ENCODE peak calls at places on chromosome 18, in nine cellular contexts. Q is endothelial cell, O is naive B cell, T is GM04503, W is IMR-90, X is frontal cortex, U is stomach, F is nucleus accumbens, J is LHCN-M2. Z is an unnamed sample.

GRCh38 chr18:52615321-52615720 is 275.3 kb downstream of the DCC start:
- DNase-seq in Q (no peak), O (no peak), T (no peak), W (no peak), X (no peak), U (no peak), F (no peak), J (no peak), Z (no peak)

GRCh38 chr18:12306752-12307151 is 1.3 kb upstream of the TUBB6 start:
- DNase-seq in Q (no peak), O (no peak), T (no peak), W (no peak), X (no peak), U (no peak), F (no peak), J (no peak), Z (no peak)

GRCh38 chr18:75003089-75003488 is 205.8 kb downstream of the PTGR3 start:
- DNase-seq in Q (no peak), O (no peak), T (no peak), W (peak), X (no peak), U (no peak), F (no peak), J (peak), Z (no peak)

GRCh38 chr18:58263055-58263732 is 219.2 kb downstream of the NEDD4L start:
- DNase-seq in Q (no peak), O (no peak), T (no peak), W (peak), X (no peak), U (no peak), F (no peak), J (peak), Z (no peak)

GRCh38 chr18:31301201-31301655 is 16.7 kb upstream of the DSG1 start:
- DNase-seq in Q (no peak), O (no peak), T (no peak), W (peak), X (no peak), U (no peak), F (no peak), J (no peak), Z (no peak)

GRCh38 chr18:24837065-24837464 is 376.6 kb downstream of the HRH4 start:
- DNase-seq in Q (no peak), O (no peak), T (peak), W (peak), X (no peak), U (no peak), F (no peak), J (peak), Z (no peak)

GRCh38 chr18:11676867-11677266 is 12.2 kb upstream of the GNAL start:
- DNase-seq in Q (no peak), O (no peak), T (no peak), W (peak), X (no peak), U (no peak), F (no peak), J (peak), Z (no peak)

GRCh38 chr18:44680271-44681038 is at the start of gene SETBP1:
- DNase-seq in Q (peak), O (peak), T (no peak), W (peak), X (peak), U (peak), F (peak), J (peak), Z (peak)

GRCh38 chr18:50232419-50232818 is 33.9 kb downstream of the CFAP53 start:
- DNase-seq in Q (no peak), O (no peak), T (no peak), W (no peak), X (no peak), U (no peak), F (no peak), J (no peak), Z (no peak)

GRCh38 chr18:55781481-55781957 is 193.5 kb upstream of the TCF4 start:
- DNase-seq in Q (peak), O (no peak), T (no peak), W (peak), X (peak), U (no peak), F (peak), J (peak), Z (peak)

GRCh38 chr18:66048404-66048803 is 297.6 kb downstream of the CDH7 start:
- DNase-seq in Q (no peak), O (no peak), T (no peak), W (no peak), X (no peak), U (no peak), F (no peak), J (peak), Z (no peak)

GRCh38 chr18:69895081-69896047 is 52.3 kb downstream of the CD226 start:
- DNase-seq in Q (no peak), O (no peak), T (no peak), W (no peak), X (no peak), U (no peak), F (no peak), J (no peak), Z (no peak)

GRCh38 chr18:48226401-48226800 is 182.8 kb downstream of the ZBTB7C start:
- DNase-seq in Q (no peak), O (no peak), T (no peak), W (no peak), X (no peak), U (no peak), F (no peak), J (no peak), Z (no peak)

GRCh38 chr18:54973046-54973445 is 13.8 kb upstream of the CCDC68 start:
- DNase-seq in Q (no peak), O (no peak), T (no peak), W (no peak), X (no peak), U (no peak), F (no peak), J (no peak), Z (no peak)

GRCh38 chr18:50083708-50084107 is 111.2 kb downstream of the MYO5B start:
- DNase-seq in Q (no peak), O (no peak), T (no peak), W (no peak), X (no peak), U (no peak), F (no peak), J (no peak), Z (no peak)

GRCh38 chr18:73136134-73136533 is 268.3 kb upstream of the NETO1 start:
- DNase-seq in Q (no peak), O (peak), T (no peak), W (no peak), X (no peak), U (no peak), F (no peak), J (no peak), Z (no peak)

GRCh38 chr18:32911660-32912284 is 138.9 kb upstream of the KLHL14 start:
- DNase-seq in Q (no peak), O (no peak), T (no peak), W (peak), X (no peak), U (no peak), F (no peak), J (peak), Z (no peak)

GRCh38 chr18:44536041-44536440 is 144.6 kb upstream of the SETBP1 start:
- DNase-seq in Q (no peak), O (no peak), T (peak), W (peak), X (no peak), U (no peak), F (no peak), J (peak), Z (no peak)

GRCh38 chr18:80148316-80149199 is 39.5 kb downstream of the ADNP2 start:
- DNase-seq in Q (no peak), O (peak), T (no peak), W (no peak), X (no peak), U (no peak), F (no peak), J (no peak), Z (no peak)

GRCh38 chr18:23529597-23529996 is 26.3 kb downstream of the RMC1 start:
- DNase-seq in Q (no peak), O (no peak), T (no peak), W (peak), X (no peak), U (no peak), F (no peak), J (peak), Z (no peak)

GRCh38 chr18:52486052-52486451 is 146.1 kb downstream of the DCC start:
- DNase-seq in Q (no peak), O (no peak), T (no peak), W (no peak), X (no peak), U (no peak), F (no peak), J (no peak), Z (no peak)

GRCh38 chr18:13501896-13502295 is 224.5 kb downstream of the FAM210A start:
- DNase-seq in Q (no peak), O (no peak), T (no peak), W (no peak), X (no peak), U (no peak), F (no peak), J (no peak), Z (peak)

GRCh38 chr18:75478996-75479870 is 51.7 kb upstream of the SMIM21 start:
- DNase-seq in Q (no peak), O (peak), T (no peak), W (peak), X (no peak), U (no peak), F (no peak), J (peak), Z (peak)